ENCODE peak calls at places on chromosomes 16 and 17, in six cellular contexts. D is mesenchymal stem cell, O is colonic mucosa, Q is mesendoderm, B is lower lobe of right lung, K is H7. P is an unnamed sample. For H3K36me3, the result is how much of the 10 kb centered on the place peaks cover.

GRCh38 chr16:51050379-51050710 is 100.7 kb downstream of the SALL1 start:
- DNase-seq in D (no peak), O (no peak), Q (no peak), B (no peak), K (no peak), P (no peak)

GRCh38 chr16:11350531-11351335 is 5.5 kb downstream of the RMI2 start:
- DNase-seq in D (peak), O (no peak), Q (no peak), B (no peak), K (peak), P (no peak)

GRCh38 chr16:73483076-73483791 is 435.3 kb upstream of the ZFHX3 start:
- DNase-seq in D (no peak), O (no peak), Q (peak), B (no peak), K (peak), P (no peak)

GRCh38 chr17:62162898-62163297 is 97.8 kb upstream of the MED13 start:
- DNase-seq in D (no peak), O (no peak), Q (no peak), B (no peak), K (no peak), P (no peak)

GRCh38 chr16:70433456-70434103 is 5.3 kb downstream of the ST3GAL2 start:
- DNase-seq in D (peak), O (no peak), Q (no peak), B (no peak), K (no peak), P (peak)

GRCh38 chr17:40306395-40306794 is 2.6 kb upstream of the RARA start:
- DNase-seq in D (no peak), O (no peak), Q (peak), B (no peak), K (no peak), P (no peak)

GRCh38 chr17:52376137-52376536 is 217.6 kb upstream of the CA10 start:
- DNase-seq in D (no peak), O (no peak), Q (peak), B (no peak), K (peak), P (no peak)

GRCh38 chr16:89505204-89506112 is 2.7 kb upstream of the SPG7 start:
- DNase-seq in D (peak), O (peak), Q (no peak), B (peak), K (peak), P (peak)

GRCh38 chr16:11946433-11946832 is 4.6 kb upstream of the NPIPB2 start:
- DNase-seq in D (peak), O (no peak), Q (no peak), B (no peak), K (no peak), P (no peak)

GRCh38 chr17:49920370-49920769 is 48.6 kb upstream of the DLX4 start:
- DNase-seq in D (no peak), O (no peak), Q (no peak), B (no peak), K (no peak), P (no peak)

GRCh38 chr17:50583636-50584035 is 23.1 kb downstream of the CACNA1G start:
- DNase-seq in D (no peak), O (no peak), Q (no peak), B (no peak), K (peak), P (no peak)

DNA sequence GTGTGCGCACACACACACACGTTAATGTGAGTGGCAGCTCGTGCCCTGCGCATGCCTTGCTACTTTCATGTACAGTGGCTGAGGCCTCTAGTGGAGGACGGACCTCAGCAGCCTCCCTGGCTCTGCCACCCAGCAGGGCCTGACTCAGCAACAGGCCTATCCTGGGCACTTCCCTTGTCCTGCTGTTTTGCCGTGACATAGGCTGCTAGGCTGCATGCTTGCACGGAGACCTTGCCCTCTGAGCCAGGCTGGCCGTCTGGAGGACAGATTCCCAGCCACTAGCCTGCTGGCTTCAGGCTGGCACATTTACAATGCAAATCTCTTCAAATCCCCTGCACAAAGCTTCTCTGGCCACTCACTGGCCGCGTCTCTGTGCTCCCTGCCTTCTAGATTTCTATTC is 9.5 kb downstream of the RNF213 start:
- DNase-seq in D (no peak), O (no peak), Q (peak), B (no peak), K (peak), P (no peak)
- H3K36me3 ChIP-seq in D (under half), O (under half), Q (under half), B (half or more), K (under half), P (under half)

GRCh38 chr17:77704048-77704815 is 254.3 kb upstream of the TNRC6C start:
- DNase-seq in D (peak), O (no peak), Q (no peak), B (no peak), K (no peak), P (no peak)
- H3K36me3 ChIP-seq in D (under half), O (under half), Q (under half), B (under half), K (under half), P (under half)

GRCh38 chr17:70053241-70054234 is 21.5 kb upstream of the KCNJ16 start:
- DNase-seq in D (no peak), O (no peak), Q (no peak), B (no peak), K (no peak), P (no peak)

GRCh38 chr17:70060415-70060814 is 14.6 kb upstream of the KCNJ16 start:
- DNase-seq in D (no peak), O (no peak), Q (no peak), B (no peak), K (no peak), P (peak)

GRCh38 chr17:70054961-70055360 is 20.1 kb upstream of the KCNJ16 start:
- DNase-seq in D (no peak), O (no peak), Q (peak), B (no peak), K (no peak), P (no peak)

GRCh38 chr17:70059649-70060048 is 15.4 kb upstream of the KCNJ16 start:
- DNase-seq in D (no peak), O (no peak), Q (no peak), B (no peak), K (no peak), P (no peak)

GRCh38 chr17:70059076-70059475 is 15.9 kb upstream of the KCNJ16 start:
- DNase-seq in D (peak), O (no peak), Q (no peak), B (no peak), K (no peak), P (no peak)
- H3K36me3 ChIP-seq in D (under half), O (under half), Q (under half), B (under half), K (under half), P (under half)

DNA sequence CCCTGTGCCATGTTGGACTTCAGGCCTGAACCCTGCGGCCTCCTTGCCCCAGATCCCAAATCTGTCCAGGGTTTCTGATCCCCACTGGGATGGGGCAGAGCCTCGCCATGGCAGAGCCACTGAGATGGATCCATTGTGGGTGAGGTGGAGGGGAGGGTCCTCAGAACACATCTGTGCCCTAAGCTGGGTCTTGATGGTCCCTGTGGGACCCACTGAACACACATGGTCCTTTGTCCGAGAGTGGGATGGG is 38.0 kb upstream of the KSR1 start:
- DNase-seq in D (no peak), O (no peak), Q (no peak), B (no peak), K (no peak), P (no peak)
- H3K36me3 ChIP-seq in D (under half), O (under half), Q (under half), B (under half), K (under half), P (under half)

P was measured in body of pancreas.